ENCODE peak calls at places on chromosomes 1 and 21, in eight cellular contexts. J is astrocyte of the spinal cord, E is tibial artery, U is H9, A is cardiac muscle cell, Y is GM10248, I is lower lobe of right lung, S is dorsolateral prefrontal cortex. N is an unnamed sample.

GRCh38 chr1:186648606-186649005 is 31.6 kb downstream of the PTGS2 start:
- DNase-seq in J (no peak), Y (no peak), S (no peak), I (no peak), U (no peak), A (no peak), E (no peak), N (no peak)

GRCh38 chr1:185966487-185966886 is 232.3 kb downstream of the HMCN1 start:
- DNase-seq in E (no peak), Y (no peak), U (no peak), S (no peak), A (peak), I (no peak), J (peak), N (no peak)

GRCh38 chr1:35691080-35691479 is 27.6 kb downstream of the C1orf216 start:
- DNase-seq in S (no peak), U (no peak), A (no peak), Y (no peak), J (no peak), I (no peak), E (no peak), N (no peak)

GRCh38 chr1:205488074-205488723 is 16.3 kb upstream of the CDK18 start:
- DNase-seq in A (peak), S (no peak), J (peak), Y (peak), I (no peak), U (peak), E (no peak), N (peak)

GRCh38 chr1:182684128-182684828 is at the start of gene RGS8:
- DNase-seq in I (no peak), E (no peak), Y (no peak), J (no peak), A (no peak), U (no peak), S (no peak), N (no peak)

GRCh38 chr1:239067058-239067457 is 319.3 kb upstream of the CHRM3 start:
- DNase-seq in S (no peak), Y (no peak), U (no peak), I (no peak), J (no peak), E (no peak), A (no peak), N (no peak)

GRCh38 chr1:118986291-118986838 is 1.8 kb downstream of the TBX15 start:
- DNase-seq in A (no peak), Y (peak), J (no peak), U (no peak), S (no peak), E (no peak), I (no peak), N (no peak)

GRCh38 chr1:17742590-17742989 is 12.5 kb upstream of the ACTL8 start:
- DNase-seq in E (no peak), I (no peak), Y (no peak), A (peak), S (no peak), U (no peak), J (no peak), N (no peak)

GRCh38 chr1:54118704-54119103 is 34.1 kb downstream of the CDCP2 start:
- DNase-seq in U (no peak), Y (no peak), J (peak), E (no peak), S (no peak), I (no peak), A (peak), N (no peak)

GRCh38 chr1:33348676-33349080 is 27.8 kb upstream of the A3GALT2 start:
- DNase-seq in I (no peak), J (no peak), Y (no peak), S (no peak), U (no peak), E (no peak), A (peak), N (no peak)

GRCh38 chr1:117818456-117818855 is 111.0 kb downstream of the GDAP2 start:
- DNase-seq in E (no peak), J (no peak), Y (no peak), I (no peak), A (no peak), S (no peak), U (no peak), N (no peak)

GRCh38 chr1:35558374-35559316 is 1.0 kb downstream of the NCDN start:
- DNase-seq in I (no peak), E (no peak), Y (no peak), S (no peak), A (no peak), J (no peak), U (no peak), N (no peak)

GRCh38 chr1:82343381-82343780 is 542.6 kb downstream of the ADGRL2 start:
- DNase-seq in J (peak), U (no peak), S (no peak), A (no peak), Y (no peak), I (no peak), E (no peak), N (no peak)
- TF ChIP-seq CTCF in J (no peak), U (no peak), S (no peak), A (no peak), Y (no peak), I (no peak), E (no peak), N (no peak)

GRCh38 chr1:230267338-230268065 is 158.6 kb downstream of the PGBD5 start:
- DNase-seq in E (no peak), Y (no peak), S (peak), A (no peak), J (no peak), I (no peak), U (no peak), N (no peak)

GRCh38 chr1:230270185-230270939 is 155.8 kb downstream of the PGBD5 start:
- DNase-seq in A (peak), U (no peak), E (no peak), J (no peak), Y (peak), I (no peak), S (peak), N (no peak)

GRCh38 chr1:230270940-230271325 is 155.2 kb downstream of the PGBD5 start:
- DNase-seq in I (peak), U (no peak), A (no peak), J (no peak), E (no peak), Y (no peak), S (no peak), N (no peak)

GRCh38 chr1:230266456-230266855 is 159.7 kb downstream of the PGBD5 start:
- DNase-seq in E (no peak), U (no peak), S (peak), A (no peak), I (no peak), J (no peak), Y (no peak), N (no peak)

DNA sequence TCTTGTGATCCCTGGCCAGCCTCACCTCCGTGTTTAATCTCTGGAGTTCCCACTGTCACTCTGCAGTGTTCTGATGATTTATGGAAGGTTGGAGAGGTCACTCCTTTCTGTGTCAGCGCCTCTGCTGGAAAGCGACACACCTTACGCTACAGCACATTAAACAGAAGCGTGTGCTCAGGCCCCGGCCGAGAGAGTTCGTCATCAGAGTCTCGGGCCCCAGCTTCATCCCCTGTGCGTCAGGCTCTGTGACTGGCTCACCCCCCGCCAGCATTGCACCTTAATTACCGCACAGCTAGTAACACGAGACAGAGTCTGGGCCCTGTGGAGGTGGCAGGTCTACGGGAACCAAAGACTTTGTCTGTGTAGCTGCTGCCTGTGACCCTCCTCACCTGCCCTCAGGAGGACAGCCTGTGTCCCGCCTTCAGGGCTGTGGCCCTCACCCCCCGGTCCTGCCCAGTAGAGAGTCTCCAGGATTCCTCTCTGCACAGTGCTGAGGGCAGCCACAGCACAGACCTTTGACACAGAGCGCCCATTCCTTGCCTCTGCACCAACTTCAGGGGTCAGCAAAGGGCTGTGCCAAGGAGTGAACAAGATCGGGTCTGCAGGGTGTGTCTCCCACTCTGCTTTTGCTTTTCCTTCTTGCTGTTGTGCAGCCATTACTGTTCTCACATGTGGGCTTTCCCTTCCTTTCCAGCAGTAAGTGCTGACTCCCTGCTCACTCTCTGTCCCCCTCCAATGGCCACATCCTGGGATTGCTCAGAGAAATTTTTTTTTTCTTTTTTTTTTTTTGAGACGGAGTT is 157.6 kb downstream of the PGBD5 start:
- DNase-seq in I (no peak), J (peak), A (peak), S (peak), Y (peak), U (peak), E (no peak), N (no peak)
- TF ChIP-seq CTCF in I (peak), J (peak), A (peak), S (peak), Y (peak), U (peak), E (peak), N (peak)

GRCh38 chr1:111449703-111450017 is 396 bp downstream of the ATP5PB start:
- DNase-seq in A (no peak), I (no peak), S (no peak), J (no peak), Y (no peak), E (no peak), U (no peak), N (no peak)
- TF ChIP-seq CTCF in A (no peak), I (no peak), S (no peak), J (no peak), Y (no peak), E (no peak), U (no peak), N (no peak)

GRCh38 chr21:29196664-29197052 is 66.2 kb downstream of the MAP3K7CL start:
- DNase-seq in S (no peak), E (no peak), A (no peak), Y (peak), J (no peak), I (no peak), U (no peak), N (no peak)
- TF ChIP-seq CTCF in S (no peak), E (no peak), A (no peak), Y (no peak), J (no peak), I (no peak), U (no peak), N (no peak)

DNA sequence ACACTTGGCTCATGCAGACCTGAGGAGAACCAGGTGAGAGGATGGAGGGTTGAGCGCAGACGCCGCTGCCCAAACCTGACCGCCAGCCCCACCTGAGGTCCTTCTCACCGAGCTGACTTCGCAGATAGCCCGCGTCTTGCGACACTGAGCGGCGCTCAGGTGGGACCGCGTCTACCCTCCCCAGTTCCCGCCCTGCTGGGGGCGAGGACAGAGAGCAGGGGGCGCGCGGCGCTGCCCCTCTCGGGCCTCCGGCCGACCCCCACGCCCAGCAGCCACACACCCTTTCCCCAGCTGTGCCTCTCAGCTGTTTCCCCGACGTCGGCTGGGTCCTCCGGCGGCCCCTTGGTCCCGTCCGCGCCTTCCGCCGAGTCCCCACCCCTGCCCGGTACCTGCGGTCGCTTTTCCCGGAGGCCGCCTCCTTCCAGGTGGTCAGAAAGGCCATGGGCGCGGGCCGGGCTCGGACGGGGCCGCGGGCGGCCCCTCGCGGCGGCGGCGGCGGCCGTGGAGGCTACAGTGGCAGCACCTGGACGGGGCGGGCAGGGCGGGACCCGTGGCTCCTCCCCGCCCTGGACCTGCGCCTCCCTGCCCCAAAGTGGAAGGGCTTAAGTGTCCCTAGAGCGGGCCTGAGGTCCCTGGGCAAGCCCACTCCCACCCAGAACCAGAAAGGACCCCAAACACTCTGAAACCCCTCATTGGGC is 14.4 kb upstream of the TTC39A start:
- DNase-seq in S (no peak), U (peak), Y (peak), J (no peak), E (no peak), A (no peak), I (peak), N (no peak)
- TF ChIP-seq CTCF in S (no peak), U (peak), Y (peak), J (no peak), E (no peak), A (no peak), I (peak), N (no peak)

DNA sequence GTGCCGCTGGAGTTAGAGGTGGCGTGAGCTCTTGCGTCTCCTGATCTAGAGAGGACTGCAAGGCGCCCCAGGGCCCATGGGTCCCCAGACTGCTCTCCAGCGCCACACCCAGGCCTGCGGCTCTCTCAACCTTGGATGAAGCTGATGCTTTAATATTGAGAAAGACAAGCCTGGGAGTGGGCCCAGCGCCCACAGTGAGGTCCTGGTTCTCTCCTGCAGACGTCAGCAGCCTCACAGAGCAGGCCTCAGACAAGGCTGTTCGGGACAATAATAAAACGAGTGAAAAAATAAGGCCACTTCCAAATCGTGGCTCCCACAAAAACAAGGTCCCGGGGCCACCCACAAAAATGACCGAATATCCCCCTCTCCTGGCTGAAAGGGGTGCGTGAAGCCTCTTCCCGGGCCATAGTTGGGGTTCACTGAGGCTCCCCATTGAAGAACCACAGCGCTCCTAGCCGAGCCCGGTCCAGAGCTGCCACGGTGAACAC is 6.0 kb upstream of the DNMT3L start:
- DNase-seq in I (no peak), U (no peak), E (no peak), J (no peak), A (no peak), Y (no peak), S (no peak), N (peak)
- TF ChIP-seq CTCF in I (peak), U (peak), E (no peak), J (no peak), A (no peak), Y (peak), S (no peak), N (peak)

GRCh38 chr1:154614887-154615286 is 6.9 kb upstream of the ADAR start:
- DNase-seq in U (peak), Y (no peak), A (peak), S (no peak), J (no peak), E (no peak), I (no peak), N (no peak)

GRCh38 chr1:154616659-154617345 is 8.8 kb upstream of the ADAR start:
- DNase-seq in U (no peak), A (peak), Y (no peak), E (no peak), S (no peak), J (no peak), I (no peak), N (no peak)

GRCh38 chr1:154611150-154611865 is 3.3 kb upstream of the ADAR start:
- DNase-seq in U (no peak), E (no peak), A (no peak), S (no peak), Y (no peak), I (no peak), J (no peak), N (no peak)

GRCh38 chr1:154615411-154615810 is 7.4 kb upstream of the ADAR start:
- DNase-seq in E (no peak), I (no peak), J (no peak), Y (no peak), S (no peak), U (no peak), A (no peak), N (no peak)

DNA sequence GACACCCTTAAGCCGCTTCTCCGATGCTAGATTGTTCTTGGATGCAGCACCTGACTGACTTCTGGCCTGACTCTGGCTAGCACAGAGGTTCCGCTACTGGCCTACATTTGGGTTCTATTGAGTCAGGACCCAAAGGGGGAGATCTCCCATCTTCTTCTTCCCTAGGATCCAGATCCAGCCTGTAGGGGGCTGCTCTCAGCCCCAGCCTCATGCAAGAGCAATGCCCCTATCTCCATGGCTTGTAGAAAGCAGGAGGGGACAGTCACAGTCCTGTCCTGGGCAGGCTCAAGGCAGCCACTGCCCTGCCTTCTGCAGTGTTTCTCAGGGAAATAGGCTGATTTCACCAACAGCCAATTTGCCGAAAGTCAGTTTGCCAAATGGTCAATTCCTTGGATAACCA is 6.3 kb upstream of the ADAR start:
- DNase-seq in E (no peak), I (no peak), J (no peak), S (no peak), A (no peak), U (peak), Y (no peak), N (no peak)
- TF ChIP-seq CTCF in E (no peak), I (no peak), J (no peak), S (no peak), A (peak), U (peak), Y (no peak), N (no peak)

DNA sequence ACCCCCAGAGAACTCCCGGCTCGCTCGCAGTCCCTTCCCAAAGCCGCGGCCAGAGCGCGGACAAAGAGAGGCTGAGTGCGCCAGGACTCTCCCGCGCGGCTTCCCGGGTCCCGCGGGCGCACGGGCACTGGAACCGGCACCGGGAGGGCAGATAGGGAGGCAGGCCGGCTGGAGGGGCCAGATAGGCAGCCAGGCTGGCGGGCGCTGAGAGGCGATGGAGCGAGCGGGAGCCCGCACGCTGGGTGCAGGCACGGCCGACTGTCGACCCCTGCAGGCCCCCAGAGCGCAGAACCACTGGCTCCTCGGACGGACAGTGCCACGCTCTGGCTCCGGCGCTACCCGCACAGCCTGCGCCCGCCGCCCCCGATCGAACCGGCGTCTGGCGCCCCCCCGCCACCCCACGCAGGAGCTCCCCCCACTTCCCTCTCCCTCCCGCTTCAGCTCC is 634 bp downstream of the SLC6A9 start:
- DNase-seq in A (peak), E (no peak), U (peak), I (no peak), S (peak), J (peak), Y (peak), N (no peak)
- TF ChIP-seq CTCF in A (peak), E (peak), U (peak), I (peak), S (peak), J (peak), Y (peak), N (peak)

N was measured in GM12864.